ENCODE peak calls at places on chromosomes 1 and 21, in eight cellular contexts. S, X, H, R, D, J, P and L are unnamed samples.

GRCh38 chr1:207327994-207328393 is 6.5 kb downstream of the CD55 start:
- DNase-seq in S (no peak), X (peak), H (no peak), R (peak), D (no peak), J (no peak), P (no peak), L (no peak)

GRCh38 chr1:90616395-90616794 is 100.7 kb downstream of the BARHL2 start:
- DNase-seq in S (peak), X (no peak), H (no peak), R (no peak), D (no peak), J (no peak), P (no peak), L (no peak)

GRCh38 chr1:94265931-94266330 is 28.5 kb upstream of the ARHGAP29 start:
- DNase-seq in S (no peak), X (no peak), H (no peak), R (no peak), D (no peak), J (no peak), P (no peak), L (no peak)

GRCh38 chr1:43439781-43440180 is 13.9 kb downstream of the HYI start:
- DNase-seq in S (no peak), X (no peak), H (no peak), R (no peak), D (no peak), J (no peak), P (peak), L (no peak)

GRCh38 chr1:225973158-225973557 is 26.0 kb downstream of the SDE2 start:
- DNase-seq in S (no peak), X (no peak), H (no peak), R (no peak), D (no peak), J (no peak), P (no peak), L (no peak)

GRCh38 chr21:25635310-25635709 is 3.7 kb upstream of the JAM2 start:
- DNase-seq in S (no peak), X (no peak), H (no peak), R (no peak), D (no peak), J (no peak), P (no peak), L (no peak)

GRCh38 chr1:43834280-43835140 is 99.1 kb upstream of the ARTN start:
- DNase-seq in S (peak), X (peak), H (no peak), R (peak), D (peak), J (no peak), P (no peak), L (peak)

GRCh38 chr1:209268479-209268878 is 315.0 kb upstream of the CAMK1G start:
- DNase-seq in S (no peak), X (no peak), H (no peak), R (no peak), D (no peak), J (no peak), P (no peak), L (no peak)

GRCh38 chr1:36715797-36716196 is 233.1 kb upstream of the CSF3R start:
- DNase-seq in S (no peak), X (no peak), H (no peak), R (no peak), D (no peak), J (no peak), P (no peak), L (no peak)

GRCh38 chr1:159943908-159944622 is 1.3 kb downstream of the IGSF9 start:
- DNase-seq in S (no peak), X (no peak), H (no peak), R (no peak), D (no peak), J (no peak), P (no peak), L (peak)

GRCh38 chr1:97137862-97138514 is 416.4 kb downstream of the PTBP2 start:
- DNase-seq in S (peak), X (peak), H (no peak), R (peak), D (no peak), J (peak), P (peak), L (no peak)

GRCh38 chr1:119554188-119554587 is 47.2 kb downstream of the HSD3B1 start:
- DNase-seq in S (no peak), X (peak), H (no peak), R (peak), D (no peak), J (no peak), P (peak), L (no peak)

GRCh38 chr1:59638172-59638800 is 176.5 kb upstream of the HOOK1 start:
- DNase-seq in S (peak), X (peak), H (no peak), R (peak), D (no peak), J (no peak), P (no peak), L (no peak)

GRCh38 chr1:29255134-29255666 is 18.9 kb downstream of the PTPRU start:
- DNase-seq in S (no peak), X (no peak), H (no peak), R (no peak), D (no peak), J (no peak), P (no peak), L (peak)

GRCh38 chr1:22105611-22106207 is 37.2 kb downstream of the WNT4 start:
- DNase-seq in S (peak), X (peak), H (no peak), R (peak), D (no peak), J (peak), P (no peak), L (no peak)

GRCh38 chr1:16046865-16047264 is 3.3 kb downstream of the CLCNKB start:
- DNase-seq in S (peak), X (no peak), H (no peak), R (peak), D (no peak), J (no peak), P (no peak), L (no peak)

GRCh38 chr1:16047791-16048475 is 4.4 kb downstream of the CLCNKB start:
- DNase-seq in S (no peak), X (no peak), H (no peak), R (no peak), D (no peak), J (no peak), P (no peak), L (no peak)

GRCh38 chr1:16051039-16051438 is 7.5 kb downstream of the CLCNKB start:
- DNase-seq in S (no peak), X (no peak), H (no peak), R (no peak), D (no peak), J (no peak), P (no peak), L (no peak)

GRCh38 chr1:16050328-16050727 is 6.7 kb downstream of the CLCNKB start:
- DNase-seq in S (peak), X (no peak), H (no peak), R (no peak), D (no peak), J (no peak), P (no peak), L (no peak)

DNA sequence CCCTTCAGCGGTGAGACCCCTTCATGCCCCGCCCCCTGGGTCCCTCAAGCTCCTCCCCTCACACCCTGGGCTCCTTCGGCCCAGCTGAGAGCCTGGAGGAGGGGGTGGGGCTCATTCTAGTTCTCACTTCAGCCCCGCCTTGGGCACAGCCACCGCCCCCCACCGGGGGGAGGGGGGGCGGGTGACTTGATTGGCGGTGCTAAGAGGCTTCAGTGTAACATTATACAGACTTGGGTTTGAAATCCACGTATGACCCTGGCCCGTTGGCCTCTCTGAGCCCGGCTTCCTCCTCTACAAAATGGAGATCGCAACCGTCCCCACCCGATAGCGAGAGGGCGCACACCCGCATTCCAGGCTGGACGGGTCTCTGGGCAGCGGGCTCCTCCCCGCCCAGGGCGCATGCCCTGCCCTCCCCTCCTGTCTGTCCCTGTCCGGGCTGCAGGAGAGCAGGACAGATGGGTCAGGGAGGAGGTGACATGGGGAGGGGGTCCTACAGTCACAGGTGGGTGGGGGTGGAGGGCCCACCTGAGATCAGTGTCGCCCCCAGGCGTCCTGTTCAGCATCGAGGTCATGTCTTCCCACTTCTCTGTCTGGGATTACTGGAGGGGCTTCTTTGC is 5.1 kb downstream of the CLCNKB start:
- DNase-seq in S (peak), X (peak), H (no peak), R (peak), D (peak), J (no peak), P (peak), L (peak)
- H3K4me3 ChIP-seq in S (peak), X (peak), H (peak), R (peak), D (peak), J (peak), P (peak), L (peak)

GRCh38 chr1:40531381-40532061 is at the start of gene ZNF684:
- DNase-seq in S (peak), X (peak), H (peak), R (peak), D (peak), J (peak), P (peak), L (peak)
- TF ChIP-seq CTCF in S (no peak), X (no peak), H (no peak), R (no peak), D (no peak), J (no peak), P (no peak), L (no peak)

GRCh38 chr1:179145521-179145920 is 63.7 kb downstream of the TOR3A start:
- DNase-seq in S (no peak), X (no peak), H (no peak), R (no peak), D (no peak), J (no peak), P (no peak), L (no peak)

GRCh38 chr1:179141592-179142244 is 59.8 kb downstream of the TOR3A start:
- DNase-seq in S (peak), X (peak), H (no peak), R (peak), D (no peak), J (no peak), P (no peak), L (no peak)

GRCh38 chr1:179142889-179143299 is 61.0 kb downstream of the TOR3A start:
- DNase-seq in S (no peak), X (peak), H (no peak), R (peak), D (no peak), J (peak), P (no peak), L (no peak)

GRCh38 chr1:179144621-179145020 is 62.8 kb downstream of the TOR3A start:
- DNase-seq in S (no peak), X (no peak), H (no peak), R (no peak), D (no peak), J (no peak), P (no peak), L (no peak)

GRCh38 chr1:179143332-179143731 is 61.5 kb downstream of the TOR3A start:
- DNase-seq in S (no peak), X (peak), H (no peak), R (peak), D (no peak), J (no peak), P (no peak), L (no peak)
- H3K27ac ChIP-seq in S (no peak), X (peak), H (no peak), R (peak), D (peak), J (peak), P (peak), L (peak)

GRCh38 chr1:69104859-69105258 is 462.9 kb upstream of the LRRC7 start:
- DNase-seq in S (no peak), X (no peak), H (no peak), R (no peak), D (no peak), J (no peak), P (no peak), L (no peak)
- H3K4me3 ChIP-seq in S (no peak), X (no peak), H (no peak), R (no peak), D (no peak), J (no peak), P (no peak), L (no peak)